ENCODE peak calls at places on chromosomes 1 and 21, in five cellular contexts. D is neuronal stem cell, H is IMR-90, M is mesendoderm, V is mesenchymal stem cell. Q is an unnamed sample.

GRCh38 chr1:154747841-154748766 is 122.0 kb downstream of the KCNN3 start:
- DNase-seq in D (no peak), H (no peak), M (no peak), V (peak), Q (no peak)

GRCh38 chr1:25022361-25023189 is 92.5 kb upstream of the RUNX3 start:
- DNase-seq in D (no peak), H (peak), M (peak), V (peak), Q (peak)

GRCh38 chr21:39094847-39095525 is 88.3 kb downstream of the PSMG1 start:
- DNase-seq in D (no peak), H (peak), M (peak), V (peak), Q (no peak)

GRCh38 chr21:45408271-45408791 is 3.4 kb downstream of the COL18A1 start:
- DNase-seq in D (no peak), H (no peak), M (no peak), V (no peak), Q (no peak)

GRCh38 chr1:86758570-86758969 is 54.2 kb downstream of the SH3GLB1 start:
- DNase-seq in D (no peak), H (no peak), M (no peak), V (no peak), Q (no peak)

GRCh38 chr1:179017383-179018326 is 8.0 kb upstream of the FAM20B start:
- DNase-seq in D (no peak), H (no peak), M (no peak), V (peak), Q (no peak)

GRCh38 chr1:46181343-46182260 is 5.3 kb upstream of the P3R3URF start:
- DNase-seq in D (no peak), H (peak), M (no peak), V (no peak), Q (no peak)

GRCh38 chr1:31627930-31628421 is 10.5 kb downstream of the HCRTR1 start:
- DNase-seq in D (no peak), H (no peak), M (no peak), V (no peak), Q (no peak)

GRCh38 chr1:78683079-78683478 is 33.4 kb downstream of the IFI44 start:
- DNase-seq in D (no peak), H (no peak), M (no peak), V (no peak), Q (no peak)

GRCh38 chr1:200129480-200129879 is 102.0 kb downstream of the NR5A2 start:
- DNase-seq in D (no peak), H (no peak), M (peak), V (peak), Q (peak)

GRCh38 chr1:67299296-67299695 is 8.4 kb upstream of the IL12RB2 start:
- DNase-seq in D (no peak), H (no peak), M (no peak), V (no peak), Q (no peak)

GRCh38 chr1:63486679-63487078 is 36.3 kb downstream of the ITGB3BP start:
- DNase-seq in D (no peak), H (peak), M (peak), V (peak), Q (no peak)

GRCh38 chr1:205792481-205792881 is 17.2 kb upstream of the RAB29 start:
- DNase-seq in D (no peak), H (no peak), M (no peak), V (no peak), Q (no peak)

GRCh38 chr1:178768423-178768822 is 43.4 kb downstream of the RALGPS2 start:
- DNase-seq in D (peak), H (no peak), M (peak), V (peak), Q (peak)

GRCh38 chr1:20282544-20282943 is 8.1 kb upstream of the VWA5B1 start:
- DNase-seq in D (no peak), H (no peak), M (no peak), V (no peak), Q (no peak)

GRCh38 chr21:15741510-15741909 is 11.7 kb downstream of the USP25 start:
- DNase-seq in D (no peak), H (peak), M (no peak), V (no peak), Q (no peak)

GRCh38 chr1:204487256-204487615 is 7.4 kb downstream of the PIK3C2B start:
- DNase-seq in D (no peak), H (no peak), M (no peak), V (no peak), Q (no peak)

GRCh38 chr1:116768416-116768815 is 14.2 kb downstream of the CD2 start:
- DNase-seq in D (no peak), H (no peak), M (no peak), V (no peak), Q (no peak)

GRCh38 chr1:175823401-175823800 is 80.0 kb upstream of the TNR start:
- DNase-seq in D (no peak), H (no peak), M (no peak), V (peak), Q (no peak)

GRCh38 chr1:184629261-184629660 is 125.4 kb downstream of the EDEM3 start:
- DNase-seq in D (no peak), H (no peak), M (no peak), V (no peak), Q (no peak)

GRCh38 chr1:199101635-199102034 is 462.8 kb downstream of the PTPRC start:
- DNase-seq in D (no peak), H (no peak), M (no peak), V (no peak), Q (no peak)

GRCh38 chr1:53771648-53772047 is 32.7 kb upstream of the GLIS1 start:
- DNase-seq in D (no peak), H (peak), M (no peak), V (peak), Q (no peak)

GRCh38 chr1:4974981-4975685 is 320.7 kb downstream of the AJAP1 start:
- DNase-seq in D (no peak), H (no peak), M (no peak), V (no peak), Q (no peak)

GRCh38 chr1:248786106-248786665 is 30.6 kb upstream of the LYPD8 start:
- DNase-seq in D (no peak), H (no peak), M (no peak), V (no peak), Q (no peak)

GRCh38 chr1:30407030-30407861 is 316.1 kb downstream of the MATN1 start:
- DNase-seq in D (no peak), H (no peak), M (no peak), V (no peak), Q (peak)

GRCh38 chr21:43909736-43910455 is 44.9 kb downstream of the AGPAT3 start:
- DNase-seq in D (no peak), H (no peak), M (no peak), V (no peak), Q (no peak)

GRCh38 chr21:34196996-34197395 is 123.6 kb downstream of the MRPS6 start:
- DNase-seq in D (no peak), H (no peak), M (no peak), V (no peak), Q (no peak)

GRCh38 chr1:106721779-106722178 is 334.7 kb upstream of the PRMT6 start:
- DNase-seq in D (no peak), H (no peak), M (no peak), V (no peak), Q (no peak)

GRCh38 chr1:174953657-174954435 is 45.9 kb upstream of the CACYBP start:
- DNase-seq in D (peak), H (no peak), M (peak), V (peak), Q (no peak)

GRCh38 chr21:26966978-26967913 is at the start of gene ADAMTS5:
- DNase-seq in D (peak), H (peak), M (peak), V (peak), Q (peak)

GRCh38 chr1:24149854-24150227 is 6.9 kb upstream of the IL22RA1 start:
- DNase-seq in D (no peak), H (peak), M (no peak), V (peak), Q (no peak)

GRCh38 chr1:8796812-8797211 is 20.6 kb downstream of the RERE start:
- DNase-seq in D (no peak), H (no peak), M (no peak), V (no peak), Q (no peak)

GRCh38 chr1:112868191-112868590 is 87.8 kb downstream of the SLC16A1 start:
- DNase-seq in D (no peak), H (no peak), M (peak), V (no peak), Q (no peak)

GRCh38 chr1:236868625-236869467 is 73.8 kb downstream of the MTR start:
- DNase-seq in D (peak), H (peak), M (peak), V (peak), Q (peak)

GRCh38 chr1:57623791-57624538 is 200.1 kb upstream of the DAB1 start:
- DNase-seq in D (no peak), H (no peak), M (peak), V (peak), Q (no peak)

GRCh38 chr1:57620589-57620988 is 196.7 kb upstream of the DAB1 start:
- DNase-seq in D (no peak), H (no peak), M (peak), V (no peak), Q (no peak)

GRCh38 chr1:57621776-57622175 is 197.9 kb upstream of the DAB1 start:
- DNase-seq in D (no peak), H (no peak), M (no peak), V (no peak), Q (no peak)

GRCh38 chr1:57623039-57623790 is 199.4 kb upstream of the DAB1 start:
- DNase-seq in D (no peak), H (peak), M (peak), V (peak), Q (peak)
- H2BK15ac ChIP-seq in D (no peak), H (no peak), M (no peak), V (no peak), Q (no peak)

GRCh38 chr1:233905416-233906051 is 1.1 kb downstream of the SLC35F3 start:
- DNase-seq in D (peak), H (no peak), M (peak), V (no peak), Q (peak)
- H4K8ac ChIP-seq in D (no peak), H (no peak), M (no peak), V (no peak), Q (no peak)

DNA sequence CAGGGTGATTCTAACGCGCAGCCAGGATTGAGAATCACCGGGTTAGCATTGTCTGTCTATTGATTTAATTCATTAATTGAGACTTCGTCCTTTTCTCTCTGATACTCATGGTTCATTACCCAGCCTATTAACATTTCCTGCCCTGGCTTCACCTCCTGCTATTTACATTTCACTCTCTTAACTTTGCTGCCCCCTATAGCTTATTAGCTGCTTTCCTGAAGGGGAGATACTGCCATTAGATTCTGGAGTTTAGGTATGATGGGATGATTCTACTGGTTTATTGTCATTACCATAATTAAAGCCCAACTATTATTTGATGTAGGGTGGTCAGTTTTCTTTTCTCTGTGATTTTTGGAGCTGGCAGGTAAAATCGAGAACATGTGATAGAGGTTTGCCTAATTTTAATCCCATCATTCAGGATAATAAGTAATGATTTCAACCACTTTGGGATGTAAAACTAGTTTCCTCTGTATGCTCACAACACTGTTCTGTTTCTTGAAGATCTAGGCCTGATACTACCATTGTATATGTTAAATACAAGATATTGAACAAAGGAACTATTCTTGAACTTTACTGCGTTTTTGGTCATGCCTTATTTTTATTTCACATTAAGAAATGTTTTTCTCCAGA is 6.4 kb downstream of the PPP2R5A start:
- DNase-seq in D (peak), H (peak), M (peak), V (peak), Q (no peak)
- H2BK15ac ChIP-seq in D (no peak), H (no peak), M (no peak), V (no peak), Q (no peak)

GRCh38 chr1:151175036-151175741 is 592 bp downstream of the TMOD4 start:
- DNase-seq in D (no peak), H (peak), M (no peak), V (no peak), Q (no peak)
- H4K8ac ChIP-seq in D (no peak), H (no peak), M (no peak), V (no peak), Q (no peak)

DNA sequence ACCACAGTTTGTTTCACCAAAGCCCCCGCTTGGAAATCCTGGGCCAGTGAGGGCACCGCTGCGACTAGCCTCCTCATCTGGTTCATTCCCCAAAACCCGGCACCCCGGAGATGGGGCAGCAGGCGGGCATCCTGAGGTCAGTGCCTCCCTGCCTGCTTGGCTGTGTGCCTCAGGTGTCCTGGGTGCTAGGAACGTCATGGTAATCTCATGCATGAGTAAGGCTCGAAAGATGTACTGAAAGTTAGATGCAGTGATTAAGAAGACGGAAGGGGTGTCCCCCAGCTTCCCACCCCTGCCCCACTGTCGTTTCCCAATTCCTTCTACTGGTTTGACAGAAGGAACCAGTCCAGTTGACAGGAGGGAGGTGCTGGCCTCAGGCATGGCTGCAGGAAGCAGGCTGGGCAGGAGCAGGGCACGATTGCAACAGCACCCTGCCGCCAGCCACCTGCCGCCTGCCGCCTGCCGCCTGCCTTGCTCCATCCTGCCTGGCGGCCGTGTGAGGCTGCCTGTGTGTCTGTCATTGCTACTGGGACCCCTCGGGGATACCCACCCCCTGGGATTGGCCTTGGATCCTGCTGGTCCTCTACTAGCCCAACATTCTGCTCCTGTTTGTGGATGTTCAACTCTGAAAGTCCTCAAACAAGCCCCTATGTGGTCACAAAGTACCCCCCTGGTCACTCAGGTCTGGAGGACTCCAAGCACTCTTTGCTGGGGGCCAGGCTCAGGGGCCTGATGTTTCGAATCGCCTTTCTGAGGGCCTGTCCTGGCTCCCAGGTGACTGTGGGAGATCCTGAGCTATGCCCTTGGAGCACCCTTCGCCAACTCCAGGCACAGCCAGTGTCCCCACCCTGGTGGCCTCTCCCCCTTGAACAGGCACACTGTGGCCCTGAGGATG is 73.0 kb upstream of the IFFO2 start:
- DNase-seq in D (no peak), H (no peak), M (no peak), V (peak), Q (no peak)
- H2BK15ac ChIP-seq in D (peak), H (no peak), M (no peak), V (no peak), Q (no peak)

GRCh38 chr1:3412376-3412775 is 42.1 kb upstream of the ARHGEF16 start:
- DNase-seq in D (no peak), H (no peak), M (no peak), V (no peak), Q (no peak)

GRCh38 chr1:3417954-3418353 is 36.5 kb upstream of the ARHGEF16 start:
- DNase-seq in D (no peak), H (no peak), M (no peak), V (no peak), Q (no peak)

GRCh38 chr1:3417082-3417728 is 37.3 kb upstream of the ARHGEF16 start:
- DNase-seq in D (no peak), H (no peak), M (no peak), V (no peak), Q (no peak)

GRCh38 chr1:3413975-3414710 is 40.3 kb upstream of the ARHGEF16 start:
- DNase-seq in D (no peak), H (no peak), M (no peak), V (no peak), Q (no peak)

GRCh38 chr1:3415260-3415952 is 39.1 kb upstream of the ARHGEF16 start:
- DNase-seq in D (no peak), H (no peak), M (no peak), V (no peak), Q (no peak)
- H4K8ac ChIP-seq in D (no peak), H (no peak), M (no peak), V (no peak), Q (no peak)

GRCh38 chr1:51616903-51617708 is at the start of gene OSBPL9:
- DNase-seq in D (peak), H (peak), M (peak), V (peak), Q (peak)

GRCh38 chr1:51616490-51616889 is 402 bp upstream of the OSBPL9 start:
- DNase-seq in D (no peak), H (no peak), M (no peak), V (no peak), Q (no peak)

GRCh38 chr1:51618715-51619114 is 1.8 kb downstream of the OSBPL9 start:
- DNase-seq in D (no peak), H (no peak), M (no peak), V (no peak), Q (no peak)

GRCh38 chr1:51612349-51612982 is 4.4 kb upstream of the OSBPL9 start:
- DNase-seq in D (no peak), H (peak), M (no peak), V (peak), Q (no peak)

DNA sequence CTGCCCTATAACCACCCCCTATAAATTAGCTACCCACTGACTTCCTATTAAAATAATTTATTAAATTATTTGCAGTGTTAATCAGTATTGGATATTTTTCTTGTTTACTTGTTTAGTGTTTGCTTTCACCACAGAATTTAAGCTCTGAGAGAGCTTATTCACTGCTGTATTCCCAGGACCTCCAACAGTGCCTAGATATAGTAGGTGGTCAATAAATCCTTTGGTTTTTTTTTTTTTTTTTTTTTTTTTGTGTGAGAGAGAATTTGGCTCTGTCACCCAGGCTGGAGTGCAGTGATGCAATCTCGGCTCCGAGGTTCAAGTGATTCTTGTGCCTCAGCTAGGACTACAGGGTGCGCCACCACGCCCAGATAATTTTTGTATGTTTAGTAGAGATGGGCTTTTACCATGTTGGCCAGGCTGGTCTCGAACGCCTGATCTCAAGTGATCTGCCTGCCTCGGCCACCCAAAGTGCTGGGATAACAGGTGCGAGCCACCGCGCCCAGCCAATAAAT is 1.1 kb upstream of the OSBPL9 start:
- DNase-seq in D (no peak), H (no peak), M (no peak), V (no peak), Q (no peak)
- H2BK15ac ChIP-seq in D (no peak), H (no peak), M (no peak), V (no peak), Q (no peak)

Q was measured in H9.